ENCODE peak calls at places on chromosome 7, in seven cellular contexts. K, J, L, F, C, W and P are unnamed samples.

GRCh38 chr7:105493928-105494325 is 28.1 kb downstream of the PUS7 start:
- DNase-seq in K (peak), J (no peak), L (no peak), F (no peak), C (no peak), W (no peak), P (no peak)

GRCh38 chr7:34612671-34613070 is 45.3 kb upstream of the NPSR1 start:
- DNase-seq in K (no peak), J (no peak), L (no peak), F (no peak), C (peak), W (no peak), P (no peak)

GRCh38 chr7:38020134-38020533 is 99.7 kb downstream of the EPDR1 start:
- DNase-seq in K (no peak), J (no peak), L (no peak), F (no peak), C (no peak), W (no peak), P (no peak)

GRCh38 chr7:103685646-103686418 is 239.8 kb upstream of the SLC26A5 start:
- DNase-seq in K (no peak), J (no peak), L (no peak), F (no peak), C (no peak), W (no peak), P (no peak)

GRCh38 chr7:30799206-30799975 is 28.2 kb downstream of the MINDY4 start:
- DNase-seq in K (no peak), J (no peak), L (no peak), F (no peak), C (no peak), W (no peak), P (no peak)

GRCh38 chr7:101775181-101775580 is 42.2 kb upstream of the CUX1 start:
- DNase-seq in K (no peak), J (no peak), L (no peak), F (no peak), C (no peak), W (no peak), P (no peak)

GRCh38 chr7:35697414-35698175 is 2.7 kb upstream of the HERPUD2 start:
- DNase-seq in K (no peak), J (no peak), L (no peak), F (no peak), C (peak), W (no peak), P (no peak)

GRCh38 chr7:50832744-50833143 is 50.0 kb upstream of the GRB10 start:
- DNase-seq in K (no peak), J (no peak), L (no peak), F (no peak), C (no peak), W (no peak), P (no peak)

GRCh38 chr7:36735172-36735571 is 10.9 kb upstream of the AOAH start:
- DNase-seq in K (no peak), J (no peak), L (no peak), F (no peak), C (no peak), W (no peak), P (no peak)

GRCh38 chr7:121832347-121832746 is 40.6 kb upstream of the PTPRZ1 start:
- DNase-seq in K (peak), J (no peak), L (no peak), F (peak), C (no peak), W (no peak), P (no peak)

GRCh38 chr7:84247591-84247990 is 53.0 kb upstream of the SEMA3A start:
- DNase-seq in K (no peak), J (no peak), L (no peak), F (no peak), C (no peak), W (no peak), P (no peak)

GRCh38 chr7:120052884-120053382 is 220.0 kb upstream of the KCND2 start:
- DNase-seq in K (no peak), J (no peak), L (no peak), F (no peak), C (no peak), W (no peak), P (no peak)

GRCh38 chr7:110898516-110898915 is 192.4 kb upstream of the LRRN3 start:
- DNase-seq in K (no peak), J (no peak), L (no peak), F (no peak), C (no peak), W (no peak), P (no peak)

GRCh38 chr7:98617051-98617959 is at the start of gene NPTX2:
- DNase-seq in K (no peak), J (no peak), L (no peak), F (no peak), C (no peak), W (peak), P (peak)
- TF ChIP-seq POLR2AphosphoS5 in K (peak), J (peak), L (no peak), F (peak), C (no peak), W (no peak), P (peak)

GRCh38 chr7:99095698-99096097 is 48.2 kb downstream of the SMURF1 start:
- DNase-seq in K (no peak), J (no peak), L (no peak), F (no peak), C (no peak), W (no peak), P (no peak)
- TF ChIP-seq POLR2AphosphoS5 in K (no peak), J (no peak), L (no peak), F (no peak), C (no peak), W (no peak), P (no peak)

DNA sequence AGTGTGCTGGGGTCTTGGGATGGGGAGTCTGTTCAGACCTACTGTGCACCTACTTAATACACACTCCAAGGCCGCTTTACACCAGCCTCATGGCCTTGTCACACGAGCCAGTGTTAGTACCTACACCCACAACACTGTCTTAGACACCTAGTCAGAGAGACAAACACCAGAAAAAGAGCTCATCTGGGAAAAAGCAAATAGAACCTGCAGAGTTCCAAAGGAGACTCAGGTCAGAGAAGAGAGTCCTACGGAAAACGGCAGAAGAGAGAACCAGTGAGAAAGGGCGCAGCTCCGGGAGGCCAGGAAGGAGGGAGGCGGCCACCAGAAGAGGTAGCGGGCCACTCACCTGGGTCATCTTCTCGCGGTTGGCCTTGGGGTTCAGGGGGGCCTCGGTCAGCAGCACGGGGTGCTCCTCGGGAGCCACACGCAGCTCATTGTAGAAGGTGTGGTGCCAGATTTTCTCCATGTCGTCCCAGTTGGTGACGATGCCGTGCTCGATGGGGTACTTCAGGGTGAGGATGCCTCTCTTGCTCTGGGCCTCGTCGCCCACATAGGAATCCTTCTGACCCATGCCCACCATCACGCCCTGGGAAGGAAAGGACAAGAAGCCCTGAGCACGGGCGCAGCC is 105.3 kb upstream of the TNRC18 start:
- DNase-seq in K (no peak), J (no peak), L (no peak), F (no peak), C (no peak), W (no peak), P (no peak)
- TF ChIP-seq POLR2AphosphoS5 in K (no peak), J (no peak), L (no peak), F (no peak), C (peak), W (no peak), P (peak)

GRCh38 chr7:158389514-158390425 is 197.9 kb downstream of the PTPRN2 start:
- DNase-seq in K (no peak), J (no peak), L (no peak), F (peak), C (no peak), W (no peak), P (no peak)
- TF ChIP-seq POLR2AphosphoS5 in K (no peak), J (no peak), L (no peak), F (no peak), C (no peak), W (no peak), P (no peak)

DNA sequence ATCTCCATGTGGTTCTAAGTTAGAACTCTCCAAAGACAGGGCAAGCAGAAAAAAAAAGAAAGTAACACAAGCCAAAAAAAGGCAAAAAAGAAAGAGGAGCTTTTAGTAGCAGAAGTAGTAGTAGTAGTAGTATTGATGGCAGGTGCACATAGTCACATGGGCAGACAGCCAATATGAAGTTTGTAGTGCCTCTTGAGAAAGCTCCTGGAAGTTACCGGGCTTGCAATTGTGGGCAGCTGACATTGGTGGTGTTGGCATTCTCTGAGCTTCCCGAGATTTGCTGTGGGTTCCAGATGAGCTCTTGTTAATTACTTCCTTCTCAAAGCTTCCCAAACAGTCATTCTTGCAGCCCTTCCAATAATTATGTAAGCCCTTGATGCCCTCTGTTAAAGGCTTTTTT is 1128.5 kb downstream of the TYW1 start:
- DNase-seq in K (no peak), J (no peak), L (no peak), F (no peak), C (no peak), W (no peak), P (no peak)
- TF ChIP-seq POLR2AphosphoS5 in K (no peak), J (no peak), L (no peak), F (no peak), C (no peak), W (no peak), P (no peak)

GRCh38 chr7:16742547-16742946 is 11.0 kb upstream of the TSPAN13 start:
- DNase-seq in K (no peak), J (no peak), L (no peak), F (no peak), C (no peak), W (no peak), P (no peak)
- TF ChIP-seq POLR2AphosphoS5 in K (no peak), J (no peak), L (no peak), F (no peak), C (no peak), W (no peak), P (no peak)

GRCh38 chr7:44200699-44201461 is at the start of gene YKT6:
- DNase-seq in K (peak), J (peak), L (peak), F (peak), C (peak), W (peak), P (peak)
- TF ChIP-seq POLR2AphosphoS5 in K (peak), J (peak), L (peak), F (peak), C (peak), W (peak), P (peak)

GRCh38 chr7:703049-703448 is 23.4 kb upstream of the DNAAF5 start:
- DNase-seq in K (no peak), J (no peak), L (no peak), F (no peak), C (no peak), W (no peak), P (no peak)
- TF ChIP-seq POLR2AphosphoS5 in K (no peak), J (no peak), L (no peak), F (no peak), C (no peak), W (no peak), P (no peak)

GRCh38 chr7:128409435-128410091 is at the start of gene IMPDH1:
- DNase-seq in K (peak), J (no peak), L (no peak), F (peak), C (no peak), W (peak), P (peak)
- TF ChIP-seq POLR2AphosphoS5 in K (peak), J (no peak), L (peak), F (peak), C (peak), W (peak), P (peak)

DNA sequence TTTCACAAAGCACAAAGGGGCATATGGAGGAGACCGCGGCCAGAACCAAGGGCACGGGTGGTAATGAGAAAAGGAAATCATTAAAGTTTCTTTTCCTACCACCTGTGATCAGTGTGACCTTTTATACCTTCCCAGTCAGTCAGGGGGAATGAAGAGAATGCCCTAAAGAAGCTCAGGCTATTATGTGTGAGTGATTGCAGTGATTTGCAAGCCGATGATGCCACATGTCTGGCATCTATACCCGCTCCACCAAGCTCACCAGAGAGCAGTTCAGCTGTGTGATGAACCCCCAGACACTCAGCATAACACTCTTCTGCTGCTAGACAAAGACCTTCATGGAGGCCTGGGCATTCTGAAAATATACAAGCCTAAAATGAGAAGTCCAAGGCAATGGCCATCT is 106.3 kb upstream of the AGK start:
- DNase-seq in K (no peak), J (no peak), L (no peak), F (no peak), C (no peak), W (no peak), P (no peak)
- TF ChIP-seq POLR2AphosphoS5 in K (no peak), J (no peak), L (no peak), F (no peak), C (no peak), W (no peak), P (no peak)